ENCODE peak calls at places on chromosome 13, in six cellular contexts. G is stimulated activated CD4-positive, alpha-beta T cell treated with anti-CD3 and anti-CD28 coated beads, Interleukin-1b, Interleukin-23, amount 100 ng/mL, for 1 hour; U is GOT3; Y is cerebellar nuclear complex; A is fibroblast of the aortic adventitia; N is SK-N-DZ. K is an unnamed sample.

GRCh38 chr13:98280176-98280510 is 103.1 kb upstream of the RNF113B start:
- DNase-seq in G (no peak), U (no peak), Y (no peak), A (no peak), N (no peak), K (no peak)

GRCh38 chr13:49082653-49083536 is 107.2 kb downstream of the FNDC3A start:
- DNase-seq in G (no peak), U (no peak), Y (no peak), A (peak; percentile 47), N (no peak), K (peak; percentile 89)

GRCh38 chr13:110841846-110842245 is 73.0 kb downstream of the ANKRD10 start:
- DNase-seq in G (no peak), U (no peak), Y (no peak), A (no peak), N (no peak), K (peak; percentile 20)

GRCh38 chr13:42393573-42394360 is 121.8 kb downstream of the AKAP11 start:
- DNase-seq in G (no peak), U (no peak), Y (no peak), A (no peak), N (no peak), K (no peak)

GRCh38 chr13:51811046-51811445 is 7.1 kb upstream of the DHRS12 start:
- DNase-seq in G (no peak), U (no peak), Y (no peak), A (no peak), N (no peak), K (no peak)

GRCh38 chr13:46181799-46182490 is at the start of gene LCP1:
- DNase-seq in G (no peak), U (no peak), Y (no peak), A (no peak), N (no peak), K (no peak)

GRCh38 chr13:73984949-73985691 is 149.1 kb downstream of the KLF12 start:
- DNase-seq in G (peak; percentile 36), U (no peak), Y (no peak), A (no peak), N (no peak), K (no peak)

GRCh38 chr13:113647351-113648217 is 10.4 kb downstream of the ATP4B start:
- DNase-seq in G (no peak), U (no peak), Y (no peak), A (peak; percentile 51), N (no peak), K (peak; percentile 43)

GRCh38 chr13:110421696-110422395 is 114.8 kb downstream of the COL4A2 start:
- DNase-seq in G (no peak), U (no peak), Y (no peak), A (peak; percentile 33), N (no peak), K (no peak)

GRCh38 chr13:110327036-110327790 is 20.1 kb downstream of the COL4A2 start:
- DNase-seq in G (no peak), U (no peak), Y (no peak), A (no peak), N (no peak), K (peak; percentile 57)

GRCh38 chr13:51525567-51526165 is 58.6 kb upstream of the WDFY2 start:
- DNase-seq in G (no peak), U (no peak), Y (no peak), A (peak; percentile 43), N (no peak), K (peak; percentile 88)